ENCODE peak calls at places on chromosomes 13 and 19, in six cellular contexts. U is H1, W is HL-60, C is SK-N-SH, Z is HepG2, T is K562. A is an unnamed sample.
A peak's percentile ranks its signal among the peaks of the same experiment; 100 is the strongest.

GRCh38 chr13:44101347-44102083 is 221.8 kb downstream of the LACC1 start:
- DNase-seq in C (no peak), T (no peak), W (no peak), Z (no peak), U (no peak), A (no peak)

GRCh38 chr13:21676611-21677021 is 5.7 kb downstream of the FGF9 start:
- DNase-seq in T (no peak), C (peak; percentile 11), U (peak; percentile 71), W (no peak), Z (no peak), A (no peak)

GRCh38 chr19:28582807-28583206 is 630.1 kb downstream of the UQCRFS1 start:
- DNase-seq in U (no peak), T (no peak), W (no peak), C (no peak), Z (no peak), A (no peak)

GRCh38 chr13:81171065-81171647 is 830.2 kb upstream of the SPRY2 start:
- DNase-seq in C (peak; percentile 12), Z (peak; percentile 5), U (no peak), W (no peak), T (peak; percentile 3), A (no peak)

GRCh38 chr13:79190932-79191331 is 215.1 kb downstream of the RBM26 start:
- DNase-seq in T (no peak), Z (no peak), C (no peak), W (peak; percentile 16), U (no peak), A (peak; percentile 56)

GRCh38 chr13:32736648-32737047 is 150.4 kb downstream of the PDS5B start:
- DNase-seq in T (no peak), C (no peak), U (no peak), W (no peak), Z (no peak), A (no peak)

GRCh38 chr13:19345916-19346422 is 164.3 kb upstream of the TUBA3C start:
- DNase-seq in C (peak; percentile 11), U (no peak), T (no peak), W (no peak), Z (no peak), A (no peak)

GRCh38 chr13:114130131-114130707 is 2.2 kb downstream of the RASA3 start:
- DNase-seq in W (no peak), C (no peak), Z (no peak), U (no peak), T (no peak), A (no peak)

GRCh38 chr13:43676320-43676719 is 110.5 kb downstream of the ENOX1 start:
- DNase-seq in T (no peak), Z (no peak), C (no peak), U (no peak), W (no peak), A (peak; percentile 35)

GRCh38 chr13:52165410-52165809 is 6.0 kb upstream of the NEK3 start:
- DNase-seq in T (peak; percentile 28), U (no peak), C (no peak), W (no peak), Z (no peak), A (no peak)

GRCh38 chr13:54980651-54981050 is 1952.0 kb downstream of the OLFM4 start:
- DNase-seq in Z (no peak), W (peak; percentile 13), U (no peak), C (no peak), T (no peak), A (no peak)

GRCh38 chr19:47324502-47324901 is 7.5 kb upstream of the C5AR2 start:
- DNase-seq in Z (no peak), T (no peak), C (no peak), W (peak; percentile 73), U (no peak), A (no peak)

GRCh38 chr19:18657590-18658365 is 20.9 kb downstream of the KLHL26 start:
- DNase-seq in W (no peak), C (peak; percentile 76), Z (no peak), T (peak; percentile 49), U (no peak), A (no peak)

GRCh38 chr13:42894765-42895181 is 97.3 kb downstream of the EPSTI1 start:
- DNase-seq in Z (no peak), W (no peak), T (no peak), C (peak; percentile 35), U (no peak), A (no peak)

GRCh38 chr19:44795398-44795987 is 13.4 kb upstream of the BCAM start:
- DNase-seq in T (no peak), U (no peak), Z (no peak), C (no peak), W (no peak), A (no peak)

GRCh38 chr19:55370305-55370988 is at the start of gene IL11:
- DNase-seq in T (no peak), W (no peak), C (no peak), U (no peak), Z (no peak), A (no peak)

GRCh38 chr13:40692946-40693345 is 26.5 kb upstream of the FOXO1 start:
- DNase-seq in U (no peak), Z (no peak), C (no peak), W (no peak), T (no peak), A (peak; percentile 56)

GRCh38 chr13:26991508-26992181 is 180.0 kb downstream of the USP12 start:
- DNase-seq in W (no peak), Z (peak; percentile 97), U (no peak), T (no peak), C (no peak), A (no peak)

GRCh38 chr19:19873381-19873780 is 7.7 kb downstream of the ZNF253 start:
- DNase-seq in U (no peak), C (no peak), T (no peak), W (no peak), Z (no peak), A (no peak)

GRCh38 chr13:24185591-24186232 is 25.2 kb downstream of the SPATA13 start:
- DNase-seq in T (no peak), U (no peak), C (no peak), W (no peak), Z (no peak), A (no peak)

GRCh38 chr19:39297931-39298634 is 1.9 kb downstream of the IFNL1 start:
- DNase-seq in Z (no peak), W (no peak), T (no peak), U (no peak), C (no peak), A (no peak)
- TF ChIP-seq GABPA in Z (no peak), W (no peak), T (no peak), U (no peak), C (no peak), A (no peak)

GRCh38 chr13:60352644-60353043 is 44.4 kb upstream of the TDRD3 start:
- DNase-seq in T (no peak), Z (no peak), C (no peak), U (no peak), W (no peak), A (no peak)

GRCh38 chr13:60351816-60352215 is 45.2 kb upstream of the TDRD3 start:
- DNase-seq in C (no peak), Z (no peak), U (no peak), T (no peak), W (no peak), A (no peak)

GRCh38 chr13:60348097-60348496 is 48.9 kb upstream of the TDRD3 start:
- DNase-seq in C (no peak), T (no peak), U (no peak), W (no peak), Z (no peak), A (no peak)

GRCh38 chr13:60347174-60347573 is 49.8 kb upstream of the TDRD3 start:
- DNase-seq in C (no peak), W (no peak), U (no peak), T (no peak), Z (no peak), A (no peak)

DNA sequence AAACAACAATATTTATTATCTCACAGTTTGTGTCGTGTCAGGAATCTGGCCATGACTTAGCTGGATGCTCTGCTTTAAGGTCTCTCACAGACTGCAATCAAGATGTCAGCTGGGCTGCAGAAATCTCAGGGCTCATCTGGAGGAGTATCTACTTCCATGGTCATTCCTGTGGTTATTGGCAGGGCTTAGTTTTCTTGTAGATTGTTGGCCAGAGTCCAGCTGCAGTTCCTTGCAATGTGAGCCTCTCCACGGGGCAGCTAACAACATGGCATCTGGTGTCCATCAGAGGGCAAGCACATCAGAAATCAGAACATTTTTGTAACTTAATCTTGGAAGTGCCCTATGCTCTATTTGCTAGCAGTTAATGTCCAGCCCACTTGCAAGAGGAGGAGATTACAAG is 45.7 kb upstream of the TDRD3 start:
- DNase-seq in T (no peak), C (peak; percentile 6), Z (no peak), U (no peak), W (no peak), A (no peak)
- TF ChIP-seq GABPA in T (no peak), C (no peak), Z (no peak), U (no peak), W (no peak), A (no peak)

DNA sequence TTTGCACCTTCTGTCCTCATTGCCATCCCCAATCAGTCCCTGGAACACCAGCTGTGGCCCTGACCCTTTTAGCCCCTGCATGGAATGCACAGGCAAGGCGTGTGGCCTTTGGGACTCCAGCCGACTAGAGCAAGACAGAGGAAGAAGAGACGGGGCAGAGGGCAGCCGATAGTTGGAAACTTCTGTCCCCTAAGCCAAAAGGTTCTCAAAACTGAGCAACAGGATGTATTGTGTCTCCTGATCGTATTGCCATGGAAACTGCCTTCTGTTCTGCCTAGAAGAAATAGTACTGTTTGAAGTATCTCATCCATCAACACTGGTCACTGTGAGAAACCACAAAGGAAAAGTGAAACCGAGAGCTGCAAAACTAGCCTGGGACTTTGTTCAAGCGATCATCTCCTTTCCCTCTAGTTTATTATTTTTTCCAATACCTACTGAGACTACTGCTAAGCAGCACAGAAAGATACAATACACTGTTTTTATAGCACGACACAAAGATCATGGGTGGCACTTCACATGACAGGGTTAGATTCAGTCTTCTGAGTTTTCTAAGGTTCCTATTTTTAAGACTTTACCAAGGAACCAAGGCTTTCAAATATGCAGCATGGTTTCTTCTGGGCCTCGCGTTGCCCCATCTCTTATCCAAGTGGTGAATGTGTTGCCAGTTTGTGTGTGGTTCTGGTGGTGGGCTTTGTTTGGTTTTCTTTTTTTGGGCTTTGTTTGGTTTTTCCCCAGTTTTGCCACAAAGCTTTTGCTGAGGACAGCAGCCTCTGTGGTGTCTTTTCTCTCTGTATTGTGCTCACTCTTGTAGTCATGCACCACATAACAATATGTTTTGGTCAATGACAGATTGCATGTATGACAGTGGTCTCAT is 49.3 kb upstream of the GPR183 start:
- DNase-seq in Z (no peak), T (no peak), U (peak; percentile 40), C (no peak), W (peak; percentile 45), A (peak; percentile 92)
- TF ChIP-seq GABPA in Z (no peak), T (no peak), U (no peak), C (no peak), W (no peak), A (no peak)

DNA sequence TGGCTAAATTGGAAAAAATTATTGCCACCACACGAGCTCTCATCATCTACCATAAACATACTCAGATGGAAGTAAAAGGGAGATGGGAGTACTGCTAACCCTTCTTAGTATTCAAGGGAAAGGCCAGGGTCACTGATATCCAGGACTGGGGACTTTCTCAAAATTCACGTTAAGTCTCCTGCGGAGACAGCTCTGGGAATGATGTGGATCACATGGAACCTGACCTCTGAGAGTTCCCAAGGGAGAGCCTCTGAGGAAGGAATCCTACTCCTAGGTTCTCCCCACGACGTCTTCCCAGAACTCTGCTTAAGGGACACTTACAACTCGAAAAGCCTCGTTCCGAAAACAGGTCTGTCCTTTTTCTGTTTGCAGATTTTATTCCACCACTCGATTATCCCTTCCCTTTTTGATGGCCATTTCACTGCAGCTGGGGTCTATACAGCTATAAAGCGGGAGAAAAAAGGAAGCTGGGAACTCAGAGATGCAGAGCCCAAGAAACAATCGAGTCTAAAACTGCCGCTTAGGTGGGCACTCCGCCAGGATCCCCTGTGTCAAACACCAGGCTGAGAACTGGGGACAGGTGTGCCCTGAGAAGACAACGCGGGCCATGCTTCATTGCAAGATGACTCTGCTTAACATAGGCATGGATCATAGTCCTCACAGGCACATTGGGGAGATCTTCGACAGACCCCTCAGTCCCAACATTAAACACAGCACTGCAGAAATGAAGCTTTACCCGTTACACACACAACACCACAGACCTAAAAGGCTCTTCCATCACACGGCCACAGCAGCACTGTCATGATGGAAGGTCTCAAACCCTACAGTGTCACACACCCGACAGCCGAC is 823 bp upstream of the ZNF567 start:
- DNase-seq in W (no peak), T (peak; percentile 9), U (peak; percentile 41), Z (no peak), C (no peak), A (no peak)
- TF ChIP-seq GABPA in W (no peak), T (no peak), U (no peak), Z (no peak), C (no peak), A (no peak)